ENCODE peak calls at places on chromosomes 12 and 14, in five cellular contexts. T, X, F, D and U are unnamed samples. For H3K27me3, the result is how much of the 10 kb centered on the place peaks cover.

GRCh38 chr12:115323223-115323905 is 639.4 kb upstream of the TBX3 start:
- DNase-seq in T (no peak), F (no peak), X (peak), D (no peak), U (no peak)

GRCh38 chr12:47828967-47829482 is 9.3 kb upstream of the HDAC7 start:
- DNase-seq in X (no peak), T (peak), F (peak), D (no peak), U (peak)

GRCh38 chr12:50934981-50935807 is 17.1 kb upstream of the HIGD1C start:
- DNase-seq in X (peak), D (no peak), F (no peak), T (no peak), U (no peak)

GRCh38 chr14:88546621-88547385 is 8.0 kb downstream of the PTPN21 start:
- DNase-seq in T (no peak), D (no peak), F (no peak), X (peak), U (no peak)

GRCh38 chr12:50024804-50025186 is 499 bp downstream of the RACGAP1 start:
- DNase-seq in F (peak), X (no peak), T (no peak), D (no peak), U (no peak)

GRCh38 chr14:102906616-102907302 is 15.7 kb upstream of the AMN start:
- DNase-seq in X (no peak), D (no peak), F (no peak), T (no peak), U (peak)

GRCh38 chr14:50340945-50341344 is 28.8 kb downstream of the DMAC2L start:
- DNase-seq in F (no peak), D (no peak), X (no peak), T (no peak), U (no peak)

GRCh38 chr14:59969319-59969718 is 49.4 kb downstream of the LRRC9 start:
- DNase-seq in D (no peak), X (peak), T (no peak), F (no peak), U (no peak)

GRCh38 chr12:66952668-66953067 is 273.8 kb upstream of the GRIP1 start:
- DNase-seq in T (no peak), F (no peak), X (no peak), D (no peak), U (no peak)

GRCh38 chr12:125528300-125528699 is 463.1 kb downstream of the AACS start:
- DNase-seq in D (no peak), T (no peak), X (no peak), F (no peak), U (no peak)

GRCh38 chr12:2641761-2642160 is 153.0 kb upstream of the FKBP4 start:
- DNase-seq in D (no peak), T (no peak), X (no peak), F (no peak), U (no peak)

GRCh38 chr12:51240971-51241370 is 2.3 kb downstream of the DAZAP2 start:
- DNase-seq in F (no peak), D (no peak), T (no peak), X (peak), U (no peak)

GRCh38 chr12:46629331-46630229 is 196.2 kb downstream of the SLC38A4 start:
- DNase-seq in D (no peak), T (no peak), F (no peak), X (no peak), U (no peak)

GRCh38 chr12:24109381-24110039 is 160.0 kb upstream of the SOX5 start:
- DNase-seq in F (peak), X (no peak), D (no peak), T (no peak), U (peak)

GRCh38 chr14:99138999-99139865 is 132.8 kb downstream of the BCL11B start:
- DNase-seq in D (no peak), T (no peak), F (no peak), X (no peak), U (no peak)

GRCh38 chr14:91245029-91245428 is 525 bp upstream of the GPR68 start:
- DNase-seq in D (no peak), X (no peak), F (no peak), T (no peak), U (no peak)

GRCh38 chr12:124321040-124321481 is 26.2 kb downstream of the RFLNA start:
- DNase-seq in D (no peak), T (peak), F (peak), X (no peak), U (peak)

GRCh38 chr12:124992874-124993567 is 424 bp upstream of the BRI3BP start:
- DNase-seq in X (no peak), D (peak), F (peak), T (no peak), U (peak)

GRCh38 chr12:38384816-38385491 is 68.4 kb downstream of the ALG10B start:
- DNase-seq in F (no peak), X (no peak), D (no peak), T (no peak), U (peak)

GRCh38 chr12:19709889-19710288 is 270.6 kb downstream of the AEBP2 start:
- DNase-seq in T (no peak), D (no peak), F (no peak), X (no peak), U (no peak)

GRCh38 chr12:132316497-132317232 is 12.7 kb downstream of the GALNT9 start:
- DNase-seq in T (peak), D (no peak), F (no peak), X (no peak), U (no peak)

GRCh38 chr12:70648191-70648590 is 11.0 kb upstream of the PTPRB start:
- DNase-seq in D (no peak), F (peak), X (no peak), T (no peak), U (no peak)

GRCh38 chr14:53325176-53325806 is 172.2 kb upstream of the DDHD1 start:
- DNase-seq in X (no peak), T (no peak), F (no peak), D (no peak), U (peak)

GRCh38 chr12:110721570-110721969 is 21.1 kb downstream of the PPP1CC start:
- DNase-seq in D (no peak), X (no peak), F (no peak), T (no peak), U (no peak)

GRCh38 chr14:71362920-71363584 is 455.8 kb downstream of the PCNX1 start:
- DNase-seq in X (no peak), T (no peak), D (no peak), F (no peak), U (no peak)

GRCh38 chr14:77436042-77436441 is 12.7 kb upstream of the NOXRED1 start:
- DNase-seq in X (no peak), T (no peak), F (no peak), D (no peak), U (no peak)

GRCh38 chr14:22380511-22381455 is 208.2 kb downstream of the DAD1 start:
- DNase-seq in F (no peak), X (no peak), T (no peak), D (no peak), U (no peak)

GRCh38 chr14:91009501-91010152 is 50.8 kb downstream of the RPS6KA5 start:
- DNase-seq in D (no peak), F (no peak), T (no peak), X (no peak), U (no peak)

GRCh38 chr12:87270894-87271293 is 758.3 kb downstream of the C12orf50 start:
- DNase-seq in T (no peak), X (no peak), D (peak), F (no peak), U (no peak)

GRCh38 chr12:49208661-49209060 is 19.8 kb upstream of the TUBA1A start:
- DNase-seq in X (no peak), T (no peak), D (no peak), F (no peak), U (no peak)

GRCh38 chr12:106078358-106079025 is 60.3 kb downstream of the NUAK1 start:
- DNase-seq in F (peak), X (no peak), T (peak), D (peak), U (no peak)

GRCh38 chr12:95591731-95592130 is 40.5 kb upstream of the USP44 start:
- DNase-seq in X (peak), T (no peak), D (no peak), F (no peak), U (no peak)

GRCh38 chr12:175250-175649 is 38.7 kb downstream of the SLC6A12 start:
- DNase-seq in T (peak), D (no peak), X (no peak), F (no peak), U (peak)

GRCh38 chr14:103927566-103927965 is 690 bp upstream of the TDRD9 start:
- DNase-seq in F (no peak), X (no peak), T (no peak), D (no peak), U (no peak)

DNA sequence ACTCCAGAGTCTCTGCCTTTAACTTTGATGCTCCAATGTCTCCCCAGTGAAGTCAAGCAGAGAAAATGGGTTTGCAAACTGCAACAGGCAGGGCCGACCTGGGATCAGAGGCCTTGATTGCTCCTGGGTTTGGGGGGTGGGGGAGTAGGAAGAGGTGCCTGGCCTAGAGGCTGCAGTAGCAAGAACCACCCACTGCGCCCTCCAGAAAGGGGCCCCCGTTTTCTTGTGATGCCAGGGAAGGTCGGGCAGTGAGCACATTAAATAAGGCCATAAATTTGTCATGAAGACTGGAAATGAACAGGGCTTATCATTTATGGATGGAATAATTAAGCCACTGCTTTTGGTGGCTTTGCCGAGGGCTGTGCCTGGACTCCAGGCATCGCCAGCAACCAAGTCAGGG is 38.2 kb upstream of the FAM222A start:
- DNase-seq in F (no peak), X (no peak), D (no peak), T (no peak), U (no peak)
- H3K27me3 ChIP-seq in F (under half), X (under half), D (under half), T (under half), U (under half)

DNA sequence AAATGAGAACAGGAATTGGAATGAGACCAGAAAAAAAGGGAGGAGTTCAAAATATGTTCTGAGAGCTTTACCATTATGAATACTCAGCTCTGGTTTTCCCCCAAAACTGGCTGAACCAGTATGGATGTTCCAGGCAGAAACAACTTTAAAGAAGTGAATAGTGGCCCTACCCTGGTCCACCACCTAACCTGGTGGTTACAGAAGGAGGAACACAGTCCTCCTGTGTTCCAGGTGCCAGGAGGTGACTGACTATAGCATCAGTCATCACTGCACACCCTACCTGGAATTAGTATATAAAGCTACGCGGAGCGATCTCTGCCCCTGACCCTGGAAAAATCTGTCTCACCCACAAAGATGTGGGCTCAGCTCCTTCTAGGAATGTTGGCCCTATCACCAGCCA is at the start of gene A2ML1:
- DNase-seq in T (no peak), X (no peak), D (no peak), F (no peak), U (no peak)
- H3K4me3 ChIP-seq in T (no peak), X (no peak), D (no peak), F (no peak), U (no peak)

DNA sequence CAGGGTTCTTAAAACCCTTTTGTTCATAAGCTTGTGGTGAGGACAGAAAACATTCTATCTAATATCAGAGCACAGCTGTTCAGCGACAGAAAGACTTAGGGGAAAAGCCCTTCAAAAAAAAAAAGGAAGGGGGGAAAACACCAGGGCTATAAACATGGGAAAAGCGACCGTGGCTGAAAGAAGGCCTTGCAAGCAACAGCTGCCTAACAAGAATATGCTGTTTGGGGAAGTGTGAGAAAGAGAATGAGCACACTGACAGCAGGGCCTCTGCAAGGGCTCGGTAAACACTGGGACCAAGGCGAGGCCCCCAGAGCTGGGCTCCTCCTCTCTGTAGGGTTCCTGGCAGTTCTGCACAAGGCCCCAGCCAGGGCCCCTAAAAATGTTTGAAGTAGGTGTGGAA is 27.4 kb upstream of the CCND2 start:
- DNase-seq in D (no peak), F (no peak), T (no peak), X (no peak), U (peak)
- H3K27me3 ChIP-seq in D (under half), F (under half), T (under half), X (under half), U (under half)

DNA sequence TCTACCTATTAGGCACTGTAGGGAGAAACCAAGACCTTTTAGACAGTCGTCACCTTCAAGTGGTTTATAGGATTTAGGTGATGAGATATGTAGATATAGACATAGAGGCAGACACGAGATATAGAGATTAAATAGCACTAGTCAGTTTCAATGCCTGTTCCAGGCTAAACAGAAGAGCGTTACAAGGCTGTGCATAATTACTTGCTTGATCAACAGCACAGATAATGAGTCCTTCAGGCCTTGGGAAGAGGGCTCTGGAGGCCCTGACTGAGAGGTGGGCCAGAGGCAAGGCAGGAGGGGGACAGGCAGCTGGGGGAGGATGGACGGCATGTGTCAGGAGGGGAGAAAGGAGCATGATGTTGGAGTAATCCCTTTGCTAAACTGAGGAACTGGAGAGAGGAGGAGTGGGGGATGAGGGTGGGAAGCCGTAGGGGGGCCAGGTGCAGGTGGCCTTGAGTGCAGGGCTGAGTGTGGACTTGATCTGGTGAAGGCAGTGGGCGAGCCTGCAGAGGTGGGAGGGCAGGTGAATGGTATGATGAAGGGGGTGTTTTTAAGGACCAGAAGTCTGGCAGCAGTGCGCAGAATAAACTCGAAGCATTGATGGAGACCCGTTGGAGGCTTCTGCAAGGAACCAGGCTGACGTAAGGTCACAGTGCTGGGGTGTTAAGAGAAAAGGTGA is 43.9 kb upstream of the ATP23 start:
- DNase-seq in D (no peak), F (no peak), X (no peak), T (no peak), U (no peak)
- H3K4me3 ChIP-seq in D (no peak), F (no peak), X (peak), T (no peak), U (no peak)

GRCh38 chr12:52918351-52918750 is 13.5 kb upstream of the KRT8 start:
- DNase-seq in F (no peak), T (no peak), D (no peak), X (no peak), U (no peak)
- H3K27me3 ChIP-seq in F (under half), T (under half), D (under half), X (under half), U (under half)

GRCh38 chr14:89721991-89722390 is 232.5 kb downstream of the EFCAB11 start:
- DNase-seq in D (no peak), F (no peak), X (no peak), T (no peak), U (no peak)

GRCh38 chr14:89721330-89721729 is 233.2 kb downstream of the EFCAB11 start:
- DNase-seq in D (no peak), F (no peak), X (no peak), T (no peak), U (no peak)

GRCh38 chr14:89720076-89720687 is 234.3 kb downstream of the EFCAB11 start:
- DNase-seq in T (no peak), F (no peak), D (no peak), X (no peak), U (no peak)

GRCh38 chr14:89720741-89721315 is 233.7 kb downstream of the EFCAB11 start:
- DNase-seq in X (no peak), T (peak), F (no peak), D (no peak), U (peak)

DNA sequence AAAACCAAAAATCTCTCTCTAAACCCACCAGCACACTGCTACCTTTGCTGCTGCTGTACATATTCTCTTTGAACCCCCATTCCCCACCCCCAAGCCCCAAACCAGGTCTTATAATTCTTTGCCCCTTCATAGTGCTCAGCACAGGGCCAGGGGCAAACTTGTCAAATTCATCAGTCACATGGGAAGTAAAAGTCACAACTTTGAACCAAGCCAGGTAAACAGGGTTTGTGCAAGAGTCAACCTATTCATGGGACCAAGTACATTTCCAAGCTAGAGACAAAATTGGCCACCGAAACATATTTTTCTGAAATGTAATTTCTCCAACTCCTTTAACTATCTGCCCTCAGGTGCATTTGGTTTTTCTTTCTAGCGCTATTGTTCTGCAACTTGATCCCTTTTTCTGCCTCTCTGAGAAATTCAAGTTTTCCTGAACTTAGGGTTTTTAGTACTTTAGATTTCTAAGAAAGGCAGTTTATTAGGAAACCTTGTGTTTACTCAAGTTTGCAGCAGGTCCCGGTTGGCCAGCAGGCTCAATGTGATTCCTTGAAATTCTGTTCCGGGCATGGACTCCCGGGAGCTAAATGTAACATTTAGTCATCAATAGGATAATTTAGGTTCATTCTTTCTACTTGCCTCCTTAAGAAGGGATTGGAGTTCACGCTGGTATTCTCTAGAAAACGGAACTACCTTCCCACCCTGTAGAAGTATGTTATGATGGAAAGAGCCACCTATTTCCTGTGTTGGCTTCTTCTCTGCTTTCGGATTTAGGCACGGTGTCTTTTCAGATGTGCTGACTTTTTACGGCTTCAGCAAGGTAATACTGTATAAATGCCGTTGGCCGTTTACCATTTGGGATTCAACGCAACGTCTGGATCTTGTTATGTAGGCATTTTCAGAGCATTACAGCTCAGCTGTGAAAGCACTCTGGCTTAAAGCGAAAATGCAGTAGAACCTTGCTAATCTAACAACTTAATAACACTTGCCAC is 230.3 kb downstream of the EFCAB11 start:
- DNase-seq in F (no peak), X (no peak), D (no peak), T (no peak), U (no peak)
- H3K4me3 ChIP-seq in F (no peak), X (no peak), D (no peak), T (no peak), U (no peak)

DNA sequence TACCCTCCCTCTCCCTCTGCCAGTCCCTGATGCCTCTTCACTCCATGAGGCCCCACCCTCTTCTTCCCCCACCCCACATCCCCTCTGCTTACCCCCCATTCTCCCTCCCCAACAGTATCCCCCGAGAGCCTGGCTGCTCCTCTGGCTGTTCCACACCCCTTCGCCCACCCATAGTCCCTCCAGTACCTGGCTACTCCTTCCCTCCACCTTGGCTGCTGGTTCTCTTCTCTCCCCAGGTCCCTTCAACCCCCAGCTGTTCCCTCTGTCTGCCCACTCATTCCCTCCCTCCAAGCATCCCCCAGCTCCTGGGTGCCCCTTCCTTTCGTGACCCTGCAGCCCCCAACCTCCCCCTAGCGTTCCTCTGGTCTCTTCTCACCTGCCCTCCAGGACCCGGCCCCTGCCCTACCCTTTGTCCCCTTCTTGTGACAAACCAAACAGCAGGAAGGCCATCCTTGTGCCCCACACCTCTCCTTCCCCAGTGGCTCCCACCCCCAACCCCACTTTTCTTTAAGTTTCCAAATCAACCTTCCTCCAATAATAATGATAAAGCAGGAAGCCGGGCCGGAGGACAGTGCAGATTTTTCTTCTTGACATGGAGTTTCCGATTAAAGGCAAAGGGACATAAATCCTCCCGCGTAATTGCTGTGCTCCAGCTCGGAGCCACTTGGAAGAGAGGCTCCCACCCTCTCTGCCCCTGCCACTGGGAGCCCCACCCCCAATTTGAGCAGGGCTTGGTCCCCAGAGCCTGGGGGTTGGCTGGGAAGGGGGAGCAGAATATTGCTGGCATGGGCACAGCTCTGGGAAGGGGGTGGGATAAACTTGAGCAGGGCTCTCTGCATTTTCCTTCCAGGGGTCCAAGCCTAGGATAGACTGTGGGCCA is 40.0 kb downstream of the SMUG1 start:
- DNase-seq in X (no peak), T (no peak), F (no peak), D (no peak), U (peak)
- H3K27me3 ChIP-seq in X (under half), T (half or more), F (under half), D (under half), U (under half)